ENCODE peak calls at places on chromosome 12, in eight cellular contexts. Z is astrocyte of the cerebellum, E is K562, U is keratinocyte, W is progenitor cell of endocrine pancreas, X is IMR-90, G is endothelial cell, I is dorsolateral prefrontal cortex. Q is an unnamed sample.

GRCh38 chr12:92080390-92081285 is 65.0 kb downstream of the BTG1 start:
- DNase-seq in Z (peak; percentile 45), E (no peak), U (peak; percentile 45), W (no peak), X (peak; percentile 90), G (no peak), I (no peak), Q (no peak)

GRCh38 chr12:50707396-50707795 is 56.5 kb upstream of the ATF1 start:
- DNase-seq in Z (no peak), E (no peak), U (no peak), W (no peak), X (no peak), G (no peak), I (no peak), Q (no peak)

GRCh38 chr12:48978741-48979601 is 849 bp downstream of the WNT1 start:
- DNase-seq in Z (no peak), E (no peak), U (no peak), W (no peak), X (no peak), G (no peak), I (no peak), Q (no peak)

GRCh38 chr12:12333980-12334709 is 15.9 kb downstream of the MANSC1 start:
- DNase-seq in Z (no peak), E (peak; percentile 67), U (no peak), W (peak; percentile 46), X (peak; percentile 46), G (peak; percentile 69), I (peak; percentile 39), Q (peak; percentile 47)

GRCh38 chr12:27551172-27551840 is 27.3 kb downstream of the PPFIBP1 start:
- DNase-seq in Z (no peak), E (no peak), U (no peak), W (no peak), X (no peak), G (no peak), I (no peak), Q (no peak)

GRCh38 chr12:75526655-75527511 is 15.5 kb upstream of the KRR1 start:
- DNase-seq in Z (peak; percentile 52), E (peak; percentile 30), U (no peak), W (no peak), X (peak; percentile 84), G (peak; percentile 16), I (no peak), Q (no peak)

GRCh38 chr12:122861586-122861970 is 26.3 kb downstream of the HIP1R start:
- DNase-seq in Z (no peak), E (no peak), U (no peak), W (no peak), X (no peak), G (no peak), I (peak; percentile 32), Q (no peak)

GRCh38 chr12:109998241-109998903 is 858 bp upstream of the ANKRD13A start:
- DNase-seq in Z (no peak), E (no peak), U (no peak), W (no peak), X (peak; percentile 50), G (no peak), I (no peak), Q (no peak)

GRCh38 chr12:111160350-111161142 is 208.3 kb downstream of the PHETA1 start:
- DNase-seq in Z (no peak), E (no peak), U (no peak), W (no peak), X (no peak), G (no peak), I (no peak), Q (no peak)

GRCh38 chr12:75837700-75838099 is 193.9 kb downstream of the PHLDA1 start:
- DNase-seq in Z (no peak), E (peak; percentile 57), U (no peak), W (no peak), X (no peak), G (no peak), I (no peak), Q (no peak)

GRCh38 chr12:108337235-108338223 is 1.6 kb downstream of the CMKLR1 start:
- DNase-seq in Z (no peak), E (peak; percentile 94), U (no peak), W (no peak), X (peak; percentile 8), G (peak; percentile 44), I (no peak), Q (no peak)

GRCh38 chr12:110585231-110585799 is 2.2 kb upstream of the PPTC7 start:
- DNase-seq in Z (no peak), E (no peak), U (no peak), W (no peak), X (peak; percentile 32), G (peak; percentile 18), I (no peak), Q (no peak)

GRCh38 chr12:123356159-123356670 is 8.4 kb downstream of the SBNO1 start:
- DNase-seq in Z (no peak), E (no peak), U (no peak), W (no peak), X (no peak), G (no peak), I (no peak), Q (no peak)

GRCh38 chr12:71295913-71296312 is 138.1 kb upstream of the TSPAN8 start:
- DNase-seq in Z (no peak), E (no peak), U (no peak), W (no peak), X (no peak), G (no peak), I (no peak), Q (no peak)

GRCh38 chr12:132450391-132451171 is 39.4 kb upstream of the FBRSL1 start:
- DNase-seq in Z (no peak), E (no peak), U (no peak), W (no peak), X (no peak), G (no peak), I (no peak), Q (no peak)

GRCh38 chr12:21614510-21614909 is 9.9 kb upstream of the GYS2 start:
- DNase-seq in Z (no peak), E (no peak), U (no peak), W (no peak), X (no peak), G (no peak), I (no peak), Q (no peak)

GRCh38 chr12:15526033-15526432 is 203.7 kb downstream of the PTPRO start:
- DNase-seq in Z (no peak), E (no peak), U (no peak), W (no peak), X (no peak), G (no peak), I (no peak), Q (no peak)
- TF ChIP-seq CTCF in Z (no peak), E (no peak), U (no peak), W (no peak), X (no peak), G (no peak), I (no peak), Q (no peak)

GRCh38 chr12:6883683-6884082 is 10.6 kb upstream of the SPSB2 start:
- DNase-seq in Z (no peak), E (no peak), U (no peak), W (no peak), X (no peak), G (no peak), I (no peak), Q (no peak)

GRCh38 chr12:6883252-6883651 is 10.1 kb upstream of the SPSB2 start:
- DNase-seq in Z (no peak), E (no peak), U (no peak), W (no peak), X (no peak), G (no peak), I (no peak), Q (no peak)

GRCh38 chr12:6887460-6887859 is 14.4 kb upstream of the SPSB2 start:
- DNase-seq in Z (no peak), E (no peak), U (no peak), W (no peak), X (no peak), G (no peak), I (no peak), Q (no peak)

GRCh38 chr12:6888360-6888759 is 15.3 kb upstream of the SPSB2 start:
- DNase-seq in Z (no peak), E (no peak), U (no peak), W (no peak), X (no peak), G (no peak), I (no peak), Q (no peak)

DNA sequence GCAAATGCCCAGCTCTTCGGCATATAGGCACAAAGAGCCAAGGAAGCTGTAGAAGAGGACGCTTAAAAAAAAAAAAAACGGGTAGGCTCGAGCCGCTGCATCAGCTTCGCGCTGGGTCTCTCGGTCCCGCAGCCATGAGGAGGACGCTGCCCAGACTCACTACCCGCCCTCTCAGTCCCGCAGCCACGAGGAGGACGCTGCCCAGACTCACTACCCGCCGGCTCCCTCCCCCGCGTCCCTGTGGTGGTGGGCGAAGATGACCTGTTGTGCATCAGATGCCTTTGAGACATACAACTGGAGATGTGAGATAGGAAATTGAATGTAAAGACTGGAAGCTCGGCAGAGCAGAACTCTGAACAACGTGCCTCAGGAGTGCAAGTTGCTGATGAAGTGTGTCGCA is 11.4 kb upstream of the SPSB2 start:
- DNase-seq in Z (no peak), E (no peak), U (no peak), W (no peak), X (no peak), G (no peak), I (no peak), Q (no peak)
- TF ChIP-seq CTCF in Z (no peak), E (no peak), U (no peak), W (no peak), X (no peak), G (no peak), I (no peak), Q (no peak)

GRCh38 chr12:5872745-5873144 is 72.3 kb downstream of the ANO2 start:
- DNase-seq in Z (no peak), E (peak; percentile 14), U (no peak), W (no peak), X (peak; percentile 20), G (no peak), I (no peak), Q (no peak)
- TF ChIP-seq CTCF in Z (peak; percentile 42), E (peak; percentile 30), U (peak; percentile 50), W (peak; percentile 64), X (peak; percentile 41), G (no peak), I (no peak), Q (no peak)

GRCh38 chr12:29893002-29893401 is 109.3 kb upstream of the TMTC1 start:
- DNase-seq in Z (no peak), E (no peak), U (no peak), W (no peak), X (no peak), G (no peak), I (no peak), Q (no peak)

GRCh38 chr12:29891792-29892191 is 108.0 kb upstream of the TMTC1 start:
- DNase-seq in Z (no peak), E (no peak), U (no peak), W (no peak), X (no peak), G (no peak), I (no peak), Q (no peak)

GRCh38 chr12:29888777-29889176 is 105.0 kb upstream of the TMTC1 start:
- DNase-seq in Z (no peak), E (no peak), U (no peak), W (no peak), X (no peak), G (no peak), I (no peak), Q (no peak)

DNA sequence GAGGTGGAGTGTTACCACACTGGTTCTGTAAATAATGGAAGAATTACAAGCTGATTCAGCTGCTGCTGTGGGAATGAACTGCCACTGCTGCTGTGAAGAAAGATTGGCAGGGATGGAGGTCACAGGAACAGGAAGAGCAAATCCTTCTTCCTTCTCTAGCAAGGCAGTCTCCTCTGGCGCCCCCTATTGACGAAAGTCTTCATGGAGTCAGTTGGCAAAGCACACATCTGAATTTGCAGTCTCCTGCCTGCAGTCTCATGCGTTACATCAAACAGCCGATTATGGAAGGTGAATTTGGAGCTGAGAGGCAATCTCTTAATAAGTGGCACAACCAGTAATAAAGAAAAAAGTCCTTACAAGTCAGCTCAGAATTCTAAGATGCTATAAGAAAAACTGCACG is 106.0 kb upstream of the TMTC1 start:
- DNase-seq in Z (no peak), E (no peak), U (no peak), W (peak; percentile 37), X (peak; percentile 32), G (peak; percentile 57), I (no peak), Q (no peak)
- TF ChIP-seq CTCF in Z (peak; percentile 23), E (peak; percentile 14), U (peak; percentile 62), W (peak; percentile 56), X (peak; percentile 42), G (peak; percentile 60), I (peak; percentile 59), Q (no peak)

Q was measured in CD4-positive, alpha-beta T cell.